ENCODE peak calls at places on chromosomes 16 and 17, in five cellular contexts. J is transverse colon, Y is adrenal gland, K is body of pancreas, V is spleen. Q is an unnamed sample.

GRCh38 chr16:31331141-31331764 is 23.7 kb upstream of the ITGAX start:
- DNase-seq in J (no peak), Y (no peak), K (no peak), V (peak), Q (no peak)

GRCh38 chr17:58136669-58137279 is 11.4 kb upstream of the OR4D1 start:
- DNase-seq in J (no peak), Y (no peak), K (no peak), V (no peak), Q (no peak)

GRCh38 chr17:21358185-21358584 is 18.0 kb upstream of the KCNJ12 start:
- DNase-seq in J (no peak), Y (no peak), K (no peak), V (no peak), Q (no peak)

GRCh38 chr17:20008242-20009051 is 712 bp upstream of the SPECC1 start:
- DNase-seq in J (peak), Y (no peak), K (peak), V (peak), Q (no peak)

GRCh38 chr17:20059728-20060188 is 50.6 kb downstream of the SPECC1 start:
- DNase-seq in J (no peak), Y (no peak), K (no peak), V (no peak), Q (no peak)

GRCh38 chr17:60134396-60135159 is 15.2 kb upstream of the CA4 start:
- DNase-seq in J (no peak), Y (no peak), K (peak), V (peak), Q (no peak)

GRCh38 chr16:1487395-1488053 is 1.2 kb downstream of the PTX4 start:
- DNase-seq in J (no peak), Y (no peak), K (no peak), V (peak), Q (no peak)

GRCh38 chr17:83055911-83056582 is 23.4 kb upstream of the METRNL start:
- DNase-seq in J (no peak), Y (no peak), K (no peak), V (peak), Q (no peak)

GRCh38 chr16:86277236-86277635 is 233.1 kb upstream of the FOXF1 start:
- DNase-seq in J (no peak), Y (no peak), K (no peak), V (no peak), Q (no peak)

GRCh38 chr17:14926526-14927122 is 338.5 kb downstream of the PMP22 start:
- DNase-seq in J (peak), Y (peak), K (peak), V (no peak), Q (peak)

GRCh38 chr16:8678068-8678927 is 3.9 kb downstream of the ABAT start:
- DNase-seq in J (no peak), Y (no peak), K (no peak), V (peak), Q (no peak)

GRCh38 chr17:57466042-57466471 is 209.7 kb downstream of the MSI2 start:
- DNase-seq in J (no peak), Y (no peak), K (no peak), V (peak), Q (no peak)

GRCh38 chr16:49020436-49020835 is 261.2 kb downstream of the CBLN1 start:
- DNase-seq in J (no peak), Y (no peak), K (no peak), V (no peak), Q (no peak)

GRCh38 chr16:56289862-56290261 is 98.6 kb downstream of the GNAO1 start:
- DNase-seq in J (no peak), Y (no peak), K (no peak), V (no peak), Q (no peak)

GRCh38 chr16:1146409-1146808 is 6.5 kb upstream of the CACNA1H start:
- DNase-seq in J (no peak), Y (no peak), K (no peak), V (no peak), Q (no peak)

GRCh38 chr17:6498356-6498755 is 54.1 kb downstream of the PIMREG start:
- DNase-seq in J (no peak), Y (no peak), K (no peak), V (no peak), Q (no peak)

GRCh38 chr17:14205992-14206461 is 30.6 kb downstream of the CDRT15 start:
- DNase-seq in J (peak), Y (no peak), K (peak), V (peak), Q (peak)

GRCh38 chr16:62064173-62064572 is 27.9 kb upstream of the CDH8 start:
- DNase-seq in J (no peak), Y (no peak), K (no peak), V (no peak), Q (no peak)

GRCh38 chr17:43402078-43402477 is 3.3 kb downstream of the ARL4D start:
- DNase-seq in J (no peak), Y (no peak), K (no peak), V (no peak), Q (no peak)

GRCh38 chr17:43402567-43402966 is 3.8 kb downstream of the ARL4D start:
- DNase-seq in J (no peak), Y (no peak), K (no peak), V (no peak), Q (no peak)

GRCh38 chr17:43398724-43399595 is at the start of gene ARL4D:
- DNase-seq in J (peak), Y (peak), K (peak), V (peak), Q (peak)

GRCh38 chr17:43399839-43400328 is 1.1 kb downstream of the ARL4D start:
- DNase-seq in J (no peak), Y (no peak), K (no peak), V (no peak), Q (no peak)

GRCh38 chr17:43401293-43401692 is 2.5 kb downstream of the ARL4D start:
- DNase-seq in J (no peak), Y (peak), K (peak), V (no peak), Q (peak)
- H3K27ac ChIP-seq in J (peak), Y (peak), K (no peak), V (peak), Q (no peak)

DNA sequence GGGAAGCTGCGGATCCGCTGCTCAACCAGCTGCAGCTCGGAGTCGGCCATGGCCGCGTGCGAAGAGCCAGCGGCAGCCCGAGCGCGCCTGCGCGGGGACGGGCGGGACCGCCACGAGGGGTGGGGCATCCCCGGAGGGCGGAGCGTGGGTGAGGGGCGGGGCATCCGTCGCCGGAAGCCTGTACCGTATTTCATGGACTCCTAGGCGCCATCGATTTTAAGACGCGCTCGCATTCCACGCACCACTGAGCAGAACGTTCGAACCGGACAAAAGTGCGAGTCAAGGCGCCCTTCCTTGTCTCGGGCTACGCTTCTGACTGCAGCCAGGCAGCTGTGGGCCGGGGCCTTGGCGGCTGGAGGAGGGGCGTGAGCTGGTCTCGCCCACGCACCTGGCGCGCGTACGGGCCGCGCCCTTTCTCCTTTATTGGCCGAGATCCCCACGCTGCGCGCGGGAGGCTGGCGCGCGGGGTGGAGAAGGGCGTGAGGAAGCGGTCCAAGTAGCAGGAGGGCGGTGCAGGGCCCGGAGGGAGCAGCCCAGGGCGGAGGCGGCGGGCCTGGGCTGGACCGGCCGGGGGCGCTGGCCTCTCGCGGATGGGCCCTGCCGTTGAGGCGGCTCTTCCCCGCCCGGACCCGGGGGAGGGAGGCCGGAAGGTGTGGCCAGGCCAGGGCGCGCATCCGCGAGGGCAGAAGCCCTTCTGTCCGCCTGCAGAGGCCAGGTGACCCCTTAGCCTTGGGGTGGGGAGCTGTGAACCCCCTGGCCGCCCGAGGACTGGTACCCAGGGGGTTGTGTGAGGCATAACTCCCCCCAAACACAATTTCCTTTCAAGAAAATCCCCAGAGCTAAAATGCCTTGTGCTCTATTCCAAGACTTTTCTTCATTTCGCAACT is at the start of gene APRT:
- DNase-seq in J (peak), Y (peak), K (peak), V (peak), Q (peak)
- TF ChIP-seq POLR2A in J (peak), Y (no peak), K (peak), V (peak), Q (peak)

DNA sequence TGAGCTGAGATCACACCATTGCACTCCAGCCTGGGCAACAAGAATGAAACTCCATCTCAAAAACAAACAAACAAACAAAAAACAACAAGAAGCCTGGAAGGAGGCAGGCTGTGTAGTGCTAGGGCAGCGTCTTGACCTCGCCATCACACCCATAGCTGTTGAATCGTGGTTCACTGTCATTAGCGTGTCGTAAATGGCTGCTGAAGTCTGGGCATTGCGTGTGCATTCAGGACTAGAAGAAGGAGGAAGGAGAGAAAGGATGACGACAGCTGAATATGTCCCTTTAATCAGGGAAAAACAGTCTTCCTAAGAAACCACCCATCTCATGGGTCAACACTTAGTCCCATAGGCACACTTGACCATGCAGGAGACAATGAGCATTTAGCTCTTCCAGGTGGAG is 9.0 kb downstream of the PRSS22 start:
- DNase-seq in J (no peak), Y (no peak), K (no peak), V (peak), Q (no peak)
- H3K4me3 ChIP-seq in J (no peak), Y (no peak), K (no peak), V (no peak), Q (no peak)

DNA sequence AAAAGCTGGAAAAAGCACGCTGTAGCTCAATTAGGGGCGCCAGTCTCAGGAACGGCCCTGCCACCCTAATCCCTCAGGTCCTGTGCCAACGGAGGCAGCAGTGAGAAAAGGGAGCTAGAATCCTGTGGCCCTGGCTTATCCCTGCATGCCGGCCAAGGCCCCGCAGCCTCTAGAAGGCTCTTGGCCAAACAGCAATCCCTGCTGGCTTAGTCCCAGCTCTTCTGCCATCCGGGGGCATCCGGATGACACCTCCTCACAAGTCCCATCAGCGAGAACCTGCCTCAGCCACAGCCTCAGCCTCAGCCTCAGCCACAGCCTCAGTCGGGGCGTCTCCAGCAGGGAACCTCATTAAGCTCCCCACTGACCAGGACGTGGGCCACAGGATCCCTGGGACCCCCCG is 69.8 kb downstream of the MRM3 start:
- DNase-seq in J (no peak), Y (no peak), K (no peak), V (no peak), Q (no peak)
- H3K27ac ChIP-seq in J (peak), Y (no peak), K (no peak), V (no peak), Q (peak)

GRCh38 chr17:81037783-81038733 is 3.1 kb downstream of the BAIAP2 start:
- DNase-seq in J (no peak), Y (peak), K (peak), V (no peak), Q (no peak)
- TF ChIP-seq POLR2A in J (no peak), Y (no peak), K (no peak), V (no peak), Q (no peak)

DNA sequence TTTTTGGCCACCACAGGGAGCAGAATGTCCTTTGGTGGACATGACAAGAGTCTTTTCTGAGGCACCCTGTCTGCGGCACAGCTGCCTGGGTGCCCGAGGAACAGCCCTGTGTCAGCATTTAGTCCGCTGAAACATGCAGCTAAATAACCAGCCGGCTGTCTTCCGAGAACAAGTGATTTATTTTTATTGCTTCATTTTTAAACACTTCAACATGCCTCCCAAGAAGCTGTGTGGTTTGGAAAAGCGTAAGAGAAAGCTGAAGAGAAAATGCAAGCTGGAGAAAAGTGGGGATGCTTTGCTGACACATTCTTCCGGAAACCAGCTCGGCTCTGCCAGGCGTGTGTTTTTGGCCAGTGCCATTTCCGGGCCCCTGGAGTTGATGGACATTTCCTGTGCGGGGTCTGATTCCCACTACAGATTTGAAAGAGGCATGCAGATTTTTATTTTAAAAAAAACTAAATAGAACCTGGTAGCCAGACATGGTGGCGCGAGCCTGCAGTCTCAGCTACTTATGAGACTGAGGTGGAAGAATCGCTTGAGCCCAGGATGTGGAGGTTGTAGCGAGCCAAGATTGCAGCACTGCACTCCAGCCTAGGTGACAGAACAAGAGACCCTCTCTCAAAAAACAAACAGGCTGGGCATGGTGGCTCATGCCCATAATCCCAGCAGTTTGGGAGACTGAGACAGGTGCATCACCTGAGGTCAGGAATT is 94.8 kb downstream of the SEC14L1 start:
- DNase-seq in J (no peak), Y (peak), K (no peak), V (no peak), Q (no peak)
- H3K4me3 ChIP-seq in J (no peak), Y (no peak), K (no peak), V (peak), Q (peak)

GRCh38 chr16:67648088-67648763 is 3.3 kb downstream of the CARMIL2 start:
- DNase-seq in J (no peak), Y (no peak), K (no peak), V (no peak), Q (no peak)

GRCh38 chr16:67647111-67647651 is 2.2 kb downstream of the CARMIL2 start:
- DNase-seq in J (no peak), Y (no peak), K (no peak), V (no peak), Q (no peak)

GRCh38 chr16:67647681-67648080 is 2.7 kb downstream of the CARMIL2 start:
- DNase-seq in J (no peak), Y (no peak), K (no peak), V (no peak), Q (no peak)

GRCh38 chr16:67644038-67644437 is 906 bp upstream of the CARMIL2 start:
- DNase-seq in J (no peak), Y (no peak), K (no peak), V (no peak), Q (no peak)

DNA sequence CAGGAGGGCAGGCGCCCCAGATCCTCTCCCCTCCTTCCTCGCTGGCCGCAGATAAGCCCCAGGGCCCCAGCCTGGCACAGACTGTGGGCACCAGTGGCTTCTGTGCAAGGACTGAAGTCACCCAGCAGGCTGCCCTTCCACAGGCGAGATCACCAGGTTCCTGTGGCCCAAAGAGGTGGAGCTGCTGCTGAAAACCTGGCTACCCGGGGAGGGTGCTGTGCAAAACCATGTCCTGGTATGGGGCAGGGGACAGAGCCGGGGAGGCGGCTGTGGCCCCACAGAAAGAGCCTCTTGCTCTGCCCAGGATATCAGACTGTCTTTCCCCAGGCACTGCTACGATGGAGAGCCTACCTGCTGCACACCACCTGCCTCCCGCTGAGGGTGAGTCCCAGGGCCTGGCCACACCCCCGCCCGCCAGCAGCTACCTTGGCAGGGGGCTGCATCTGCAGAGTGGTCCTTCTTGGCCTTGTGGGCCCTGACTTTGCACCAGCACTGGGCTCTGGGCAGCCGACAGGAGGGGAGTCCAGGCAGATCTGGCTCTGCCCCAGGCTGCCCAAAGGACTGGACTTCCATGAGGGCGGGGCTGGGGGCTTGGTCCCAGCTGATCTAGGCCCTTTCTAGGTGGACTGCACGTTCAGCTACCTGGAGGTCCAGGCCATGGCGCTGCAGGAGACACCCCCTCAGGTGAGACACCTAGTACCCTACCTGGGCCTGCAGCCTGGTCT is 615 bp downstream of the CARMIL2 start:
- DNase-seq in J (no peak), Y (no peak), K (no peak), V (peak), Q (no peak)
- H3K27ac ChIP-seq in J (no peak), Y (no peak), K (no peak), V (peak), Q (no peak)

Q was measured in gastrocnemius medialis.